ENCODE peak calls at places on chromosomes 1 and 21, in eight cellular contexts. One of them, this sample, is unnamed.

GRCh38 chr1:85581802-85582686 is 1.5 kb downstream of the CCN1 start:
- DNase-seq in mucosa of descending colon: no peak
- DNase-seq in GM20000: no peak
- DNase-seq in type B pancreatic cell: no peak
- DNase-seq in left ventricle myocardium inferior: peak
- DNase-seq in HCT116: no peak
- DNase-seq in HFF-Myc: no peak
- DNase-seq in nephron progenitor cell: peak
- DNase-seq in this sample: no peak

GRCh38 chr1:201511925-201512539 is 5.1 kb upstream of the CSRP1 start:
- DNase-seq in mucosa of descending colon: peak
- DNase-seq in GM20000: peak
- DNase-seq in type B pancreatic cell: no peak
- DNase-seq in left ventricle myocardium inferior: peak
- DNase-seq in HCT116: no peak
- DNase-seq in HFF-Myc: no peak
- DNase-seq in nephron progenitor cell: peak
- DNase-seq in this sample: peak

GRCh38 chr1:66292944-66293343 is 241.0 kb upstream of the SGIP1 start:
- DNase-seq in mucosa of descending colon: no peak
- DNase-seq in GM20000: no peak
- DNase-seq in type B pancreatic cell: no peak
- DNase-seq in left ventricle myocardium inferior: no peak
- DNase-seq in HCT116: peak
- DNase-seq in HFF-Myc: no peak
- DNase-seq in nephron progenitor cell: no peak
- DNase-seq in this sample: no peak

GRCh38 chr21:24210130-24210529 is 1397.2 kb downstream of the MRPL39 start:
- DNase-seq in mucosa of descending colon: no peak
- DNase-seq in GM20000: no peak
- DNase-seq in type B pancreatic cell: no peak
- DNase-seq in left ventricle myocardium inferior: no peak
- DNase-seq in HCT116: no peak
- DNase-seq in HFF-Myc: no peak
- DNase-seq in nephron progenitor cell: no peak
- DNase-seq in this sample: no peak

GRCh38 chr21:30882907-30883597 is 1.7 kb upstream of the KRTAP11-1 start:
- DNase-seq in mucosa of descending colon: no peak
- DNase-seq in GM20000: no peak
- DNase-seq in type B pancreatic cell: no peak
- DNase-seq in left ventricle myocardium inferior: no peak
- DNase-seq in HCT116: no peak
- DNase-seq in HFF-Myc: no peak
- DNase-seq in nephron progenitor cell: no peak
- DNase-seq in this sample: no peak

GRCh38 chr21:44507673-44508425 is 32.1 kb downstream of the KRTAP10-1 start:
- DNase-seq in mucosa of descending colon: no peak
- DNase-seq in GM20000: no peak
- DNase-seq in type B pancreatic cell: no peak
- DNase-seq in left ventricle myocardium inferior: no peak
- DNase-seq in HCT116: no peak
- DNase-seq in HFF-Myc: no peak
- DNase-seq in nephron progenitor cell: no peak
- DNase-seq in this sample: no peak

GRCh38 chr1:92480813-92481597 is 5.7 kb downstream of the GFI1 start:
- DNase-seq in mucosa of descending colon: no peak
- DNase-seq in GM20000: no peak
- DNase-seq in type B pancreatic cell: no peak
- DNase-seq in left ventricle myocardium inferior: no peak
- DNase-seq in HCT116: no peak
- DNase-seq in HFF-Myc: no peak
- DNase-seq in nephron progenitor cell: peak
- DNase-seq in this sample: peak

GRCh38 chr1:208835082-208835467 is 590.9 kb upstream of the PLXNA2 start:
- DNase-seq in mucosa of descending colon: no peak
- DNase-seq in GM20000: no peak
- DNase-seq in type B pancreatic cell: no peak
- DNase-seq in left ventricle myocardium inferior: no peak
- DNase-seq in HCT116: no peak
- DNase-seq in HFF-Myc: no peak
- DNase-seq in nephron progenitor cell: peak
- DNase-seq in this sample: no peak

GRCh38 chr21:36040389-36040788 is 19.9 kb downstream of the SETD4 start:
- DNase-seq in mucosa of descending colon: no peak
- DNase-seq in GM20000: no peak
- DNase-seq in type B pancreatic cell: no peak
- DNase-seq in left ventricle myocardium inferior: no peak
- DNase-seq in HCT116: no peak
- DNase-seq in HFF-Myc: no peak
- DNase-seq in nephron progenitor cell: no peak
- DNase-seq in this sample: no peak

GRCh38 chr1:87684786-87685185 is 356.1 kb downstream of the LMO4 start:
- DNase-seq in mucosa of descending colon: no peak
- DNase-seq in GM20000: no peak
- DNase-seq in type B pancreatic cell: no peak
- DNase-seq in left ventricle myocardium inferior: no peak
- DNase-seq in HCT116: no peak
- DNase-seq in HFF-Myc: no peak
- DNase-seq in nephron progenitor cell: no peak
- DNase-seq in this sample: no peak

GRCh38 chr1:168603501-168604107 is 27.2 kb downstream of the XCL1 start:
- DNase-seq in mucosa of descending colon: peak
- DNase-seq in GM20000: peak
- DNase-seq in type B pancreatic cell: peak
- DNase-seq in left ventricle myocardium inferior: peak
- DNase-seq in HCT116: peak
- DNase-seq in HFF-Myc: no peak
- DNase-seq in nephron progenitor cell: peak
- DNase-seq in this sample: peak

GRCh38 chr1:55217226-55217996 is 2.2 kb upstream of the USP24 start:
- DNase-seq in mucosa of descending colon: no peak
- DNase-seq in GM20000: no peak
- DNase-seq in type B pancreatic cell: no peak
- DNase-seq in left ventricle myocardium inferior: no peak
- DNase-seq in HCT116: no peak
- DNase-seq in HFF-Myc: no peak
- DNase-seq in nephron progenitor cell: no peak
- DNase-seq in this sample: peak

GRCh38 chr1:118973536-118974160 is 14.5 kb downstream of the TBX15 start:
- DNase-seq in mucosa of descending colon: no peak
- DNase-seq in GM20000: no peak
- DNase-seq in type B pancreatic cell: no peak
- DNase-seq in left ventricle myocardium inferior: no peak
- DNase-seq in HCT116: no peak
- DNase-seq in HFF-Myc: no peak
- DNase-seq in nephron progenitor cell: no peak
- DNase-seq in this sample: no peak

DNA sequence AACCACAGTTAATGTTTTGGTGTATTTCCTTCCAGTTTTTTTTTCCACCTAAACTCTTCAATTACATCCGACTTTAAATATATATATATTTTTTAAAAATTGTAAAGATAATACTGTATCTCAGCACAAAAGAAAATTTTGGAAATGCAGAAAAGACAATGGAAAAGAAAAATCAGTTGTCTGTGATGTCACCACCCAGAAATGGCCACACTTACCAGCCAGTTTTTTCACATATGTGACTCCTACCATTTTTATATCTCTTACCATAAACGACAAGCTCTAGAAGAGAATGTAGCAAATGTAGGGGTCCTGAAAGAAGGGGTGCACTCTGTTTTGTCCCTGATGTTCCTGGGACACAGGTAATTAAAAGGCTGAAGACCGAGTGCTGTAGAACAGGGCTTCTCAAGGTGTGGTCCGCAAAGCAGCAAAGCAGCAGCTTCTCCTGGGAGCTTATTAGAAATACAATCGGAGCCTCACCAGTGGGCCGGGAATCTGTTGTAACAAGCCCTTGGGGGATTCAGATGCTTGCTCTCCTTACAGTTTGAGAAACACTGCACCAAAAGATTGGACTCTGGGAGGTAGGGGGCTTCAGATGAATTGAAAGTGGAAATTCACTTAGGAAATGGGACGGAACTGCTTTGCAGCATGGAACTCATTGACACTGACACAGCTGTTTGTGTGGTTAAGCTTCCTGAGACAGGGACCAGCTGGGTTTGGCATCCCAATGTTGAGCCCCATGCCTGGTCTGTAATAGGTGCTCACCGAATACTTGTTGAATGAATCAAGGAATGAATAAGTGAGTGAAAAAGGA is 44.1 kb downstream of the ALPL start:
- DNase-seq in mucosa of descending colon: no peak
- DNase-seq in GM20000: no peak
- DNase-seq in type B pancreatic cell: no peak
- DNase-seq in left ventricle myocardium inferior: no peak
- DNase-seq in HCT116: no peak
- DNase-seq in HFF-Myc: no peak
- DNase-seq in nephron progenitor cell: no peak
- DNase-seq in this sample: no peak
- TF ChIP-seq CTCF in mucosa of descending colon: no peak
- TF ChIP-seq CTCF in GM20000: no peak
- TF ChIP-seq CTCF in type B pancreatic cell: no peak
- TF ChIP-seq CTCF in left ventricle myocardium inferior: no peak
- TF ChIP-seq CTCF in HCT116: no peak
- TF ChIP-seq CTCF in HFF-Myc: no peak
- TF ChIP-seq CTCF in nephron progenitor cell: no peak
- TF ChIP-seq CTCF in this sample: no peak

DNA sequence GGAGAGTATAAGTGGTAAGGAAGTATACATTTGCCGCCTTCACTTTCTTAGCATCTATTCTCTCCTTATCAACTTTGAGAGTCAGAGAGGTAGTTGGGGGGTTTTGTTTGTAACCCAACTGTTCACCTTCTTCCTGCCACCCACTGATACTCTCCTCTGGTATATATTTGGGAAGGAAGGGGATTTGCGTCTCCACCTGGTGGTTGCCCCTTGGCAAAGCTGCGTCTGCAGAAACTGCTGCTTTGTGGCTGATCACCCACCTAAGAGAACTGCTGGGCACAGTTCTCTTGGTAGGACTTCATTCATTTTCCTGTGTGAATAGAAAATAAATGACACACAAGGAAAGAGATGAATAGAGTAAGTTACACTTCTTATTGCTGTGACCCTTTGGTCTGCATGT is 87.0 kb downstream of the SYT14 start:
- DNase-seq in mucosa of descending colon: no peak
- DNase-seq in GM20000: no peak
- DNase-seq in type B pancreatic cell: no peak
- DNase-seq in left ventricle myocardium inferior: no peak
- DNase-seq in HCT116: no peak
- DNase-seq in HFF-Myc: no peak
- DNase-seq in nephron progenitor cell: no peak
- DNase-seq in this sample: no peak
- TF ChIP-seq CTCF in mucosa of descending colon: no peak
- TF ChIP-seq CTCF in GM20000: no peak
- TF ChIP-seq CTCF in type B pancreatic cell: no peak
- TF ChIP-seq CTCF in left ventricle myocardium inferior: no peak
- TF ChIP-seq CTCF in HCT116: peak
- TF ChIP-seq CTCF in HFF-Myc: peak
- TF ChIP-seq CTCF in nephron progenitor cell: no peak
- TF ChIP-seq CTCF in this sample: no peak

GRCh38 chr1:99005537-99005942 is 879 bp upstream of the PLPPR5 start:
- DNase-seq in mucosa of descending colon: no peak
- DNase-seq in GM20000: no peak
- DNase-seq in type B pancreatic cell: no peak
- DNase-seq in left ventricle myocardium inferior: no peak
- DNase-seq in HCT116: no peak
- DNase-seq in HFF-Myc: no peak
- DNase-seq in nephron progenitor cell: no peak
- DNase-seq in this sample: no peak
- TF ChIP-seq CTCF in mucosa of descending colon: no peak
- TF ChIP-seq CTCF in GM20000: no peak
- TF ChIP-seq CTCF in type B pancreatic cell: peak
- TF ChIP-seq CTCF in left ventricle myocardium inferior: no peak
- TF ChIP-seq CTCF in HCT116: no peak
- TF ChIP-seq CTCF in HFF-Myc: no peak
- TF ChIP-seq CTCF in nephron progenitor cell: no peak
- TF ChIP-seq CTCF in this sample: no peak

GRCh38 chr1:1299686-1300351 is 7.9 kb downstream of the ACAP3 start:
- DNase-seq in mucosa of descending colon: no peak
- DNase-seq in GM20000: peak
- DNase-seq in type B pancreatic cell: no peak
- DNase-seq in left ventricle myocardium inferior: no peak
- DNase-seq in HCT116: no peak
- DNase-seq in HFF-Myc: no peak
- DNase-seq in nephron progenitor cell: no peak
- DNase-seq in this sample: no peak
- TF ChIP-seq CTCF in mucosa of descending colon: no peak
- TF ChIP-seq CTCF in GM20000: peak
- TF ChIP-seq CTCF in type B pancreatic cell: peak
- TF ChIP-seq CTCF in left ventricle myocardium inferior: peak
- TF ChIP-seq CTCF in HCT116: no peak
- TF ChIP-seq CTCF in HFF-Myc: peak
- TF ChIP-seq CTCF in nephron progenitor cell: peak
- TF ChIP-seq CTCF in this sample: no peak

DNA sequence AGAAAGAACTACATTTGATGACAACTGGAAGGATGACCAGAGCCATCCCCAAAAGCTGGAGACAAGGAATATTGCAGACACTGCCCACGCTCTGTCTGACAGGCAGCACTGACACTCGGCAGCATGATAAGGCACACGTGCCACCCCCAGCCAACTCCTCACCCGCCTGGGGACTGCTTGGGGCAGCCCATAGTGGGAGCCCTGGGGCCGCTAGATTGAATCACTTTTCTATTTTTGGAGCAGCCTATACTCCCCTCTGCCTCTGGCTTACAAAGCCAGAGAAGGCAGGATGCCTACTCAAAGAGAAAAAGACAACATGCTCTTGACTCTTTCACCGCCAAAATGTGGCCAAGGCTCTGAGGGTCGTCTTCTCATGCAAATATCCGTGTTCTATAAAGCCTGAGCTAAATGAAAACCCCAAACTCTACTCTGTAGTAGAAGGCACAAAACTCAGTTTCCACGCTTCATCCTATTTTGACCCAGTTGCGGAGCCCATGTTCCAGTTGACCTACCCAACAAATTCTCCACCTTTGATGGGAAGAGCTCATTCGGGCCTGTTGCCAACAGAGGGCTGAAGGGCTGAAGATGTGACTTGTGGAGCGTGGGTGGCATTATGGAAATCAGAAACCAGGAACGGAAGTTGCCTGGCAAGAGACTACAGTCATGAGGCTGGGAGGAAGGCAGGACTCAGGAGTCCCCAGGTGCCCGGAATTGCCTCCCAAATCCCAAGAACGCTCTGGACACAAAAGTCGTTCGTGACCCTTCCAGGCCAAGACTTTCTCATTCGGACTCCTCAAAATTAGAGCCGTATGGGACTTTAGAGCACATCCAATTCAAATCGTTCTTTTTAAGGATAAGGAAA is 1.1 kb downstream of the SMG5 start:
- DNase-seq in mucosa of descending colon: no peak
- DNase-seq in GM20000: peak
- DNase-seq in type B pancreatic cell: no peak
- DNase-seq in left ventricle myocardium inferior: peak
- DNase-seq in HCT116: no peak
- DNase-seq in HFF-Myc: no peak
- DNase-seq in nephron progenitor cell: no peak
- DNase-seq in this sample: peak
- TF ChIP-seq CTCF in mucosa of descending colon: no peak
- TF ChIP-seq CTCF in GM20000: peak
- TF ChIP-seq CTCF in type B pancreatic cell: no peak
- TF ChIP-seq CTCF in left ventricle myocardium inferior: peak
- TF ChIP-seq CTCF in HCT116: no peak
- TF ChIP-seq CTCF in HFF-Myc: no peak
- TF ChIP-seq CTCF in nephron progenitor cell: no peak
- TF ChIP-seq CTCF in this sample: peak